ENCODE peak calls at places on chromosomes 6 and 20, in seven cellular contexts. J, Y, M, A, S, I and P are unnamed samples.

GRCh38 chr20:14335122-14335521 is 2.3 kb downstream of the FLRT3 start:
- DNase-seq in J (no peak), Y (no peak), M (no peak), A (no peak), S (no peak), I (no peak), P (no peak)

GRCh38 chr6:87918461-87918941 is 129.1 kb upstream of the SPACA1 start:
- DNase-seq in J (no peak), Y (no peak), M (peak; percentile 54), A (no peak), S (peak; percentile 46), I (no peak), P (no peak)

GRCh38 chr6:139323511-139324445 is 32.0 kb upstream of the TXLNB start:
- DNase-seq in J (peak; percentile 85), Y (peak; percentile 27), M (peak; percentile 79), A (peak; percentile 59), S (peak; percentile 79), I (no peak), P (peak; percentile 56)

GRCh38 chr20:45136911-45137310 is 12.6 kb upstream of the WFDC12 start:
- DNase-seq in J (no peak), Y (no peak), M (no peak), A (no peak), S (no peak), I (no peak), P (no peak)

GRCh38 chr6:134619077-134619476 is 301.2 kb upstream of the SGK1 start:
- DNase-seq in J (no peak), Y (no peak), M (no peak), A (no peak), S (no peak), I (no peak), P (no peak)

GRCh38 chr6:8679823-8680222 is 244.5 kb upstream of the SLC35B3 start:
- DNase-seq in J (no peak), Y (no peak), M (no peak), A (no peak), S (no peak), I (no peak), P (no peak)

GRCh38 chr6:27871919-27872633 is 40.1 kb downstream of the OR2B2 start:
- DNase-seq in J (peak; percentile 93), Y (peak; percentile 78), M (no peak), A (peak; percentile 34), S (peak; percentile 94), I (peak; percentile 76), P (peak; percentile 82)

GRCh38 chr6:32081168-32081624 is 27.9 kb downstream of the TNXB start:
- DNase-seq in J (no peak), Y (no peak), M (no peak), A (peak; percentile 72), S (peak; percentile 89), I (no peak), P (no peak)

GRCh38 chr20:2809690-2810089 is 5.1 kb upstream of the C20orf141 start:
- DNase-seq in J (no peak), Y (no peak), M (no peak), A (no peak), S (no peak), I (no peak), P (no peak)

GRCh38 chr20:14861028-14861699 is 523.8 kb upstream of the FLRT3 start:
- DNase-seq in J (no peak), Y (no peak), M (no peak), A (no peak), S (no peak), I (no peak), P (no peak)

GRCh38 chr6:77839292-77839691 is 186.5 kb downstream of the MEI4 start:
- DNase-seq in J (no peak), Y (no peak), M (no peak), A (no peak), S (no peak), I (no peak), P (no peak)

GRCh38 chr6:129785081-129785755 is 75.2 kb upstream of the ARHGAP18 start:
- DNase-seq in J (no peak), Y (no peak), M (no peak), A (no peak), S (peak; percentile 20), I (no peak), P (no peak)

GRCh38 chr20:36313936-36314335 is 7.8 kb downstream of the DLGAP4 start:
- DNase-seq in J (no peak), Y (no peak), M (peak; percentile 5), A (no peak), S (no peak), I (peak; percentile 78), P (no peak)
- H3K27me3 ChIP-seq in J (no peaks in the 10 kb centered on the region), Y (no peaks in the 10 kb centered on the region), M (no peaks in the 10 kb centered on the region), A (peaks cover 68% of the 10 kb centered on the region), S (peaks cover 4% of the 10 kb centered on the region), I (peaks cover 21% of the 10 kb centered on the region), P (peaks cover 8% of the 10 kb centered on the region)

GRCh38 chr6:40146902-40147301 is 212.6 kb upstream of the MOCS1 start:
- DNase-seq in J (no peak), Y (no peak), M (no peak), A (no peak), S (no peak), I (no peak), P (no peak)
- H3K9me3 ChIP-seq in J (no peaks in the 10 kb centered on the region), Y (no peaks in the 10 kb centered on the region), M (no peaks in the 10 kb centered on the region), A (no peaks in the 10 kb centered on the region), S (no peaks in the 10 kb centered on the region), I (no peaks in the 10 kb centered on the region), P (no peaks in the 10 kb centered on the region)

GRCh38 chr20:40689100-40689942 is at the start of gene MAFB:
- DNase-seq in J (peak; percentile 87), Y (peak; percentile 94), M (peak; percentile 67), A (peak; percentile 95), S (peak; percentile 86), I (peak; percentile 92), P (no peak)

GRCh38 chr20:40687384-40688128 is 1.5 kb downstream of the MAFB start:
- DNase-seq in J (no peak), Y (peak; percentile 75), M (no peak), A (peak; percentile 77), S (peak; percentile 35), I (peak; percentile 89), P (no peak)

GRCh38 chr20:40689943-40690835 is 1.2 kb upstream of the MAFB start:
- DNase-seq in J (peak; percentile 73), Y (peak; percentile 93), M (peak; percentile 87), A (peak; percentile 93), S (peak; percentile 81), I (peak; percentile 98), P (peak; percentile 53)

GRCh38 chr20:40686893-40687292 is 2.1 kb downstream of the MAFB start:
- DNase-seq in J (no peak), Y (no peak), M (no peak), A (no peak), S (no peak), I (peak; percentile 66), P (no peak)

GRCh38 chr20:40688129-40689099 is 622 bp downstream of the MAFB start:
- DNase-seq in J (no peak), Y (no peak), M (no peak), A (no peak), S (peak; percentile 35), I (peak; percentile 79), P (no peak)
- H3K27me3 ChIP-seq in J (no peaks in the 10 kb centered on the region), Y (no peaks in the 10 kb centered on the region), M (peaks cover 52% of the 10 kb centered on the region), A (peaks cover 78% of the 10 kb centered on the region), S (peaks cover 35% of the 10 kb centered on the region), I (peaks cover 56% of the 10 kb centered on the region), P (peaks cover 25% of the 10 kb centered on the region)

GRCh38 chr20:39473533-39473932 is 511.4 kb downstream of the DHX35 start:
- DNase-seq in J (no peak), Y (no peak), M (no peak), A (no peak), S (no peak), I (no peak), P (no peak)
- H3K9me3 ChIP-seq in J (no peaks in the 10 kb centered on the region), Y (no peaks in the 10 kb centered on the region), M (no peaks in the 10 kb centered on the region), A (no peaks in the 10 kb centered on the region), S (no peaks in the 10 kb centered on the region), I (peaks cover 2% of the 10 kb centered on the region), P (no peaks in the 10 kb centered on the region)

GRCh38 chr20:46324379-46324778 is 16.1 kb upstream of the CDH22 start:
- DNase-seq in J (no peak), Y (no peak), M (no peak), A (no peak), S (no peak), I (no peak), P (no peak)
- H3K27me3 ChIP-seq in J (peaks cover 17% of the 10 kb centered on the region), Y (peaks cover 3% of the 10 kb centered on the region), M (peaks cover 19% of the 10 kb centered on the region), A (peaks cover 98% of the 10 kb centered on the region), S (peaks cover 10% of the 10 kb centered on the region), I (peaks cover 36% of the 10 kb centered on the region), P (no peaks in the 10 kb centered on the region)